ENCODE peak calls at places on chromosomes 11 and 22, in ten cellular contexts. H is CD8-positive, alpha-beta memory T cell; C is aorta; A is psoas muscle; K is endodermal cell; V is pancreas; R is Peyer's patch; Y is prostate gland; F is small intestine; X is cardiac muscle cell. S is an unnamed sample.

GRCh38 chr11:16184588-16184987 is 171.8 kb downstream of the SOX6 start:
- DNase-seq in H (no peak), C (no peak), A (no peak), K (peak; percentile 52), V (no peak), R (peak; percentile 68), Y (no peak), F (peak; percentile 86), X (peak; percentile 34), S (no peak)

GRCh38 chr22:30920407-30920806 is 48.2 kb downstream of the MORC2 start:
- DNase-seq in H (peak; percentile 87), C (peak; percentile 95), A (peak; percentile 83), K (peak; percentile 95), V (peak; percentile 72), R (peak; percentile 91), Y (peak; percentile 65), F (peak; percentile 67), X (peak; percentile 79), S (peak; percentile 84)

GRCh38 chr11:35138606-35138948 is 394 bp upstream of the CD44 start:
- DNase-seq in H (no peak), C (no peak), A (no peak), K (no peak), V (no peak), R (no peak), Y (no peak), F (no peak), X (no peak), S (no peak)

GRCh38 chr22:25682071-25682470 is 59.9 kb upstream of the MYO18B start:
- DNase-seq in H (no peak), C (no peak), A (no peak), K (no peak), V (no peak), R (no peak), Y (no peak), F (no peak), X (no peak), S (no peak)

GRCh38 chr11:72308226-72309073 is 64.5 kb upstream of the PHOX2A start:
- DNase-seq in H (no peak), C (no peak), A (no peak), K (no peak), V (no peak), R (no peak), Y (no peak), F (peak; percentile 5), X (peak; percentile 91), S (no peak)

GRCh38 chr22:38824587-38824986 is 19.2 kb downstream of the NPTXR start:
- DNase-seq in H (no peak), C (peak; percentile 77), A (peak; percentile 37), K (peak; percentile 96), V (peak; percentile 58), R (peak; percentile 51), Y (no peak), F (peak; percentile 43), X (peak; percentile 84), S (peak; percentile 58)

GRCh38 chr22:29520851-29521250 is 32.7 kb downstream of the THOC5 start:
- DNase-seq in H (no peak), C (no peak), A (no peak), K (no peak), V (no peak), R (no peak), Y (no peak), F (no peak), X (peak; percentile 82), S (no peak)

GRCh38 chr22:17792289-17792688 is 18.0 kb upstream of the BID start:
- DNase-seq in H (no peak), C (no peak), A (no peak), K (peak; percentile 80), V (no peak), R (no peak), Y (no peak), F (no peak), X (no peak), S (no peak)

GRCh38 chr11:68632802-68633201 is 51.5 kb upstream of the GAL start:
- DNase-seq in H (peak; percentile 55), C (no peak), A (no peak), K (peak; percentile 93), V (no peak), R (peak; percentile 75), Y (peak; percentile 51), F (peak; percentile 64), X (peak; percentile 82), S (no peak)

GRCh38 chr11:94271885-94272372 is 32.5 kb upstream of the IZUMO1R start:
- DNase-seq in H (no peak), C (no peak), A (no peak), K (no peak), V (no peak), R (no peak), Y (no peak), F (no peak), X (no peak), S (no peak)

DNA sequence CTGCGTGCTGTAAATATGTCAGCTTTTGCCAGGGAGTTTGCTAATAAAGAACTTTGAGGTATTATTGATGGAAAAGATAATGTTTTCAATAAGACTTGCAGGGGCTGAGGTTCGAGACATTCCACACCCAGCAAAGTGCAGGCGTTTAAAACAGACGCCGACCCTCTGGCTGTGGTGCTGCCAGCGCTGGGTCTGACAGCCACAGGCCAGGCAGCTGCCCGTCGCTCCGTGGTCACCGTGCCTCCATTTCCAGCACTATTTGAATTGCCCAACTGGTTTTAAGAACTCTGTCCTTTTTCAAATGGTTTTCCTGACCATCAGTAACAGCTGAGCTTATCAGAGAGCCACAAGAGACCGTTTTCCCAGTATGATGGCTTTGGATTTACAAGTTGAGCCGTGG is 28.1 kb upstream of the ALX4 start:
- DNase-seq in H (no peak), C (no peak), A (no peak), K (no peak), V (no peak), R (no peak), Y (no peak), F (no peak), X (no peak), S (no peak)
- H3K27me3 ChIP-seq in H (no peaks in the 10 kb centered on the region), C (no peaks in the 10 kb centered on the region), A (no peaks in the 10 kb centered on the region), K (peaks cover 67% of the 10 kb centered on the region), V (no peaks in the 10 kb centered on the region), R (no peaks in the 10 kb centered on the region), Y (peaks cover 4% of the 10 kb centered on the region), F (peaks cover 4% of the 10 kb centered on the region), X (peaks cover 65% of the 10 kb centered on the region), S (no peaks in the 10 kb centered on the region)

DNA sequence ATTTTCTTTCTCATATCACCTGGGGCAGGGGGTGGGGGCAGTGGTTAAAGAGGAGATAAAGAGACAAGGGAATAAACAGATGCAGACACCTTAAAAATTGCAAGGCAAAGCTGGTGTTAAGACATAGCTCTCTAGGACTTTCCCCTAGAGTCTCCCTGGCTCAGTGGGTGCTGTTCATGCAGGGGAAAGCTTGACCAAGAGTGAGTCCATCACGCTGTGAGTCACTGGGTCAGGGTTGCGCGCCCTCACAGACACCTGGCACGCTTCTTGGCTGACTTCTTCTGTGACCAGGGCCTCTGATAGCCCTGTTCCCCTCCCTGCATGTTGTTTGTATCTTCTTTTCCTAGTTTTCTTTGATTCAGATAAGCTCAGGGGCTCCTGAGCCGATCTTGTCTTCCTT is 31.9 kb downstream of the COMMD9 start:
- DNase-seq in H (no peak), C (no peak), A (no peak), K (no peak), V (no peak), R (no peak), Y (no peak), F (no peak), X (peak; percentile 34), S (no peak)
- H3K27me3 ChIP-seq in H (peaks cover 5% of the 10 kb centered on the region), C (no peaks in the 10 kb centered on the region), A (no peaks in the 10 kb centered on the region), K (no peaks in the 10 kb centered on the region), V (no peaks in the 10 kb centered on the region), R (no peaks in the 10 kb centered on the region), Y (no peaks in the 10 kb centered on the region), F (no peaks in the 10 kb centered on the region), X (peaks cover 3% of the 10 kb centered on the region), S (no peaks in the 10 kb centered on the region)

DNA sequence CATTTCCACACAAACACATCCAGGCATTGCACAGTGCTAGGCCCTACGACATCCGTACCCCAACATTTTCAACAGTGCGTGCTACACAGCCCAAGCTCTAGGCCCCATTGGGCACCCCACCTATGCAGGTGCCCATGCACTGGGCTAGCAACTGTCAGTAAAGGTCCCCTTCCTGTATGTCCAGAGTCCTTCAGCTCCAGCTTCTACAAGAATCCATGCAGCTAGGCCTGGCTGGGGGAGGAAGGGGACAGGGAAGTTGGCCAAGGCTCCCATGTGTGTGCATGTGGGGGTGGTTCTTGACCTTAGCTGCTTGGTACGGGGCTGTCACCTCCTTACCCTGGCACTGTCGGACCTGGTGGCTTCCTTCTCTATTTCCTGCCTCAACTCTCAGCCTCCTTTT is 1.3 kb downstream of the B3GAT1 start:
- DNase-seq in H (no peak), C (peak; percentile 28), A (no peak), K (no peak), V (no peak), R (no peak), Y (no peak), F (no peak), X (no peak), S (no peak)
- H3K27me3 ChIP-seq in H (peaks cover 20% of the 10 kb centered on the region), C (no peaks in the 10 kb centered on the region), A (peaks cover 3% of the 10 kb centered on the region), K (peaks cover 49% of the 10 kb centered on the region), V (no peaks in the 10 kb centered on the region), R (no peaks in the 10 kb centered on the region), Y (peaks cover 9% of the 10 kb centered on the region), F (peaks cover 4% of the 10 kb centered on the region), X (peaks cover 67% of the 10 kb centered on the region), S (peaks cover 3% of the 10 kb centered on the region)

GRCh38 chr11:62922189-62922589 is 1.0 kb upstream of the CHRM1 start:
- DNase-seq in H (no peak), C (no peak), A (no peak), K (peak; percentile 54), V (no peak), R (no peak), Y (no peak), F (no peak), X (no peak), S (no peak)

GRCh38 chr11:62922653-62923371 is 1.6 kb upstream of the CHRM1 start:
- DNase-seq in H (no peak), C (no peak), A (no peak), K (peak; percentile 87), V (no peak), R (no peak), Y (no peak), F (no peak), X (peak; percentile 30), S (no peak)

GRCh38 chr11:62919898-62920640 is 1.1 kb downstream of the CHRM1 start:
- DNase-seq in H (no peak), C (peak; percentile 44), A (no peak), K (peak; percentile 33), V (no peak), R (no peak), Y (no peak), F (no peak), X (no peak), S (no peak)

GRCh38 chr11:62921201-62921572 is at the start of gene CHRM1:
- DNase-seq in H (no peak), C (peak; percentile 76), A (no peak), K (peak; percentile 60), V (peak; percentile 70), R (no peak), Y (peak; percentile 70), F (no peak), X (no peak), S (no peak)

DNA sequence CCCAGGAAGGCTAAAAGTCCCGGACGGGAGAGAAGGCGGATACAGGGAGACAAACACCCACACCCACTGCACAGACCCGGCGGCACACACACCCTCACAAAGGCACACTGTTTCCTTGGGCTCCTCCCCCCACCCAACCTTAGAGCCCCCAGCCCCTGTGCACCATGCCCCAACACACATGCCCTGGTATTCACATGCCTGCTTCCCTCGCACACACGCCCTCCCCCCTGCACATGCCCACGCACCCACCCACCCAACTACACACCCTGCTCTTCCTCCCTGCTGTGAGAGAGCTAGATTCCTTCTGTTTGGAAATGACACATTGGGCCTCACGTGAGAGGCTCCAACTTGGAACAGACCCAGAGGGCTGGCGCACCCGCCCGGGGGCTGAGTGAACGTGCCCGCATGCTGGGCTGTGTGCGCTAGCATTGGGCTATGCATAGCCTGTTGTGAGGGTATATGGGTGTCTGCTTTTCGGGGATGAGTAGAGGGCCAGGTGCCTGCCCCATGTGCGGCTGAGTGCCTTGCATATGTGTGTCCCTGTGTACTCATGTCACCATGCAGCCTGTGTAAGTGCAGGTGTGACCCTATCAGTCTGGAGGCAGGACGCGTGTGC is 518 bp upstream of the CHRM1 start:
- DNase-seq in H (no peak), C (peak; percentile 71), A (no peak), K (peak; percentile 55), V (peak; percentile 75), R (no peak), Y (peak; percentile 61), F (peak; percentile 15), X (peak; percentile 36), S (no peak)
- H3K27me3 ChIP-seq in H (peaks cover 27% of the 10 kb centered on the region), C (no peaks in the 10 kb centered on the region), A (no peaks in the 10 kb centered on the region), K (peaks cover 49% of the 10 kb centered on the region), V (peaks cover 4% of the 10 kb centered on the region), R (no peaks in the 10 kb centered on the region), Y (no peaks in the 10 kb centered on the region), F (peaks cover 3% of the 10 kb centered on the region), X (peaks cover 29% of the 10 kb centered on the region), S (no peaks in the 10 kb centered on the region)

S was measured in naive thymus-derived CD4-positive, alpha-beta T cell.